ENCODE peak calls at places on chromosome 3, in eight cellular contexts. J, Y, G, U, D, A, I and M are unnamed samples.

GRCh38 chr3:155024006-155024638 is 56.0 kb upstream of the MME start:
- DNase-seq in I (no peak), A (no peak), J (no peak), U (no peak), D (no peak), G (no peak), Y (no peak), M (no peak)

GRCh38 chr3:25542571-25543039 is 114.5 kb downstream of the RARB start:
- DNase-seq in I (no peak), J (no peak), U (no peak), Y (no peak), A (no peak), G (no peak), D (no peak), M (no peak)

GRCh38 chr3:132669256-132669777 is 9.2 kb downstream of the UBA5 start:
- DNase-seq in D (no peak), U (no peak), J (no peak), A (no peak), Y (no peak), I (no peak), G (no peak), M (no peak)

GRCh38 chr3:99520511-99520910 is 117.9 kb upstream of the COL8A1 start:
- DNase-seq in Y (no peak), D (no peak), I (no peak), J (no peak), A (no peak), U (no peak), G (no peak), M (no peak)

GRCh38 chr3:145058483-145058882 is 1086.9 kb downstream of the DIPK2A start:
- DNase-seq in J (no peak), U (no peak), D (no peak), G (no peak), I (no peak), Y (no peak), A (no peak), M (no peak)

GRCh38 chr3:44353355-44353924 is 14.9 kb downstream of the TCAIM start:
- DNase-seq in U (no peak), G (no peak), I (no peak), J (no peak), Y (no peak), A (no peak), D (no peak), M (no peak)

GRCh38 chr3:72343078-72343477 is 505.2 kb downstream of the SHQ1 start:
- DNase-seq in G (no peak), U (no peak), I (no peak), J (no peak), A (no peak), Y (no peak), D (no peak), M (no peak)

GRCh38 chr3:62363275-62363674 is 10.1 kb downstream of the FEZF2 start:
- DNase-seq in Y (no peak), I (no peak), D (no peak), G (no peak), U (no peak), J (no peak), A (no peak), M (no peak)

GRCh38 chr3:172739462-172739861 is 11.1 kb upstream of the ECT2 start:
- DNase-seq in U (no peak), G (no peak), D (no peak), I (no peak), A (no peak), Y (no peak), J (no peak), M (no peak)

GRCh38 chr3:171616798-171617197 is 156.6 kb upstream of the TNIK start:
- DNase-seq in A (no peak), G (no peak), Y (no peak), J (no peak), D (no peak), I (no peak), U (no peak), M (no peak)
- H3K27ac ChIP-seq in A (no peak overlapping the region), G (no peak overlapping the region), Y (no peak overlapping the region), J (no peak overlapping the region), D (no peak overlapping the region), I (peak overlapping the region; percentile 42), U (no peak overlapping the region), M (no peak overlapping the region)

DNA sequence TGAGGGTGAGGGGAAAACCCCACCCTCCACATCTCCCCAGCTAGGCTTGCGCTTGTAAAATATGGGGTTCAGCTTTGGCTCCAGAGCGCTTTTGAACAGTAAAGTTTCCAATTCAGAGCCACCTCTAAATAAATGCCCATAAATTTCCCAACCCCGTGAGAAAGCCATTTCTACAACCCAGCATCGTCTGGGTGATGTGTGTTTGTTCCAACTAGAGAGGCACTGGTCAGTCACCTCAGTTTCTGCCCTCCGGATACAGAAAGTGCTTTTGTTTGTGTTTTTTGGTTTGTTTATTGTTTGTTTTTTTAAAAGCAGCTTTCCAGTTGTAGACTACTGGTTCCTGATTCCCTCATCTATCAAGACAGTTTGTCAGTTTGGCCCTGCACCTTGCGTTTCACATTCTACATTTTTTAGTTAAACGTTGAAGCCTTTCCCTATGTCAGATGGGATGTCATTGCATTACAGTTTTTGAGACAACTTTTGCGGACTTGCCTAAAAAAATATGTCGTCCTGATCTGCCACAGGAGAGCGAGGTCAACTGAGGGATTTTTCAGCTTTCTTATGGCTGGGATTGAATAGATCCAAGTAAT is 15.0 kb upstream of the SOX2 start:
- DNase-seq in A (no peak), J (no peak), I (no peak), G (no peak), U (no peak), Y (no peak), D (no peak), M (no peak)
- H3K27me3 ChIP-seq in A (peaks cover 71% of the 10 kb centered on the region), J (peaks cover 15% of the 10 kb centered on the region), I (no peaks in the 10 kb centered on the region), G (no peaks in the 10 kb centered on the region), U (no peaks in the 10 kb centered on the region), Y (peaks cover 81% of the 10 kb centered on the region), D (peaks cover 27% of the 10 kb centered on the region), M (peaks cover 74% of the 10 kb centered on the region)

DNA sequence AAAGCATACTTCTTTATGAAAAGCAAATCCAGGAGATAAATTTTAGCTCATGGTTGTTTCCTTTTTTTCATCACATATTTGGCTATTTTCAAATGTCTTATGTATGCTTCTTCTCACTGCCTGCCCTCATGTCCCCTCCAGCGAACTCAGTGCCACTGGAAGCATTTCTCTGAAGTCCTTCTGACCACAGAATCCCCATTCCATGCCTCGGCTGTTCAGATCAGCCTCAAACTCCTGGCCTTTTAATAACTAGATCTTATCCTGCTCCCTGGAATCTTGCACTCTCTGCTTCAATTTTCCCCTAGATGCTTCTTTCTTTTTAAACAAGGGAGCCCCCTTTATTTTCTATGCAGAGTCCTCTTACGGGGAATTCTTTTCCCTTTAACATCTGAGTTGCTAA is 10.1 kb downstream of the ETV5 start:
- DNase-seq in A (no peak), Y (no peak), J (no peak), I (no peak), G (no peak), U (no peak), D (no peak), M (no peak)
- H3K27ac ChIP-seq in A (no peak overlapping the region), Y (peak overlapping the region; percentile 46), J (peak overlapping the region; percentile 62), I (no peak overlapping the region), G (peak overlapping the region; percentile 59), U (no peak overlapping the region), D (no peak overlapping the region), M (no peak overlapping the region)

GRCh38 chr3:53545365-53546031 is 51.1 kb downstream of the CACNA1D start:
- DNase-seq in U (no peak), J (no peak), G (no peak), D (no peak), Y (no peak), A (no peak), I (peak; percentile 51), M (no peak)
- H3K27me3 ChIP-seq in U (no peaks in the 10 kb centered on the region), J (no peaks in the 10 kb centered on the region), G (no peaks in the 10 kb centered on the region), D (no peaks in the 10 kb centered on the region), Y (no peaks in the 10 kb centered on the region), A (no peaks in the 10 kb centered on the region), I (no peaks in the 10 kb centered on the region), M (peaks cover 7% of the 10 kb centered on the region)

GRCh38 chr3:9414822-9415221 is 17.4 kb downstream of the SETD5 start:
- DNase-seq in D (no peak), A (no peak), I (no peak), G (no peak), Y (no peak), U (no peak), J (no peak), M (no peak)

GRCh38 chr3:9415485-9416138 is 18.2 kb downstream of the SETD5 start:
- DNase-seq in J (no peak), A (no peak), D (no peak), Y (no peak), G (no peak), I (no peak), U (no peak), M (no peak)

GRCh38 chr3:9420850-9421549 is 23.6 kb downstream of the SETD5 start:
- DNase-seq in I (no peak), U (no peak), J (no peak), A (no peak), Y (no peak), G (no peak), D (no peak), M (no peak)

GRCh38 chr3:9412293-9412692 is 14.9 kb downstream of the SETD5 start:
- DNase-seq in D (no peak), U (no peak), G (no peak), J (no peak), I (no peak), A (no peak), Y (no peak), M (no peak)

GRCh38 chr3:9416139-9416780 is 18.8 kb downstream of the SETD5 start:
- DNase-seq in D (no peak), U (no peak), I (no peak), Y (no peak), A (no peak), J (no peak), G (no peak), M (no peak)
- H3K27ac ChIP-seq in D (no peak overlapping the region), U (no peak overlapping the region), I (no peak overlapping the region), Y (peak overlapping the region; percentile 55), A (no peak overlapping the region), J (no peak overlapping the region), G (no peak overlapping the region), M (no peak overlapping the region)

DNA sequence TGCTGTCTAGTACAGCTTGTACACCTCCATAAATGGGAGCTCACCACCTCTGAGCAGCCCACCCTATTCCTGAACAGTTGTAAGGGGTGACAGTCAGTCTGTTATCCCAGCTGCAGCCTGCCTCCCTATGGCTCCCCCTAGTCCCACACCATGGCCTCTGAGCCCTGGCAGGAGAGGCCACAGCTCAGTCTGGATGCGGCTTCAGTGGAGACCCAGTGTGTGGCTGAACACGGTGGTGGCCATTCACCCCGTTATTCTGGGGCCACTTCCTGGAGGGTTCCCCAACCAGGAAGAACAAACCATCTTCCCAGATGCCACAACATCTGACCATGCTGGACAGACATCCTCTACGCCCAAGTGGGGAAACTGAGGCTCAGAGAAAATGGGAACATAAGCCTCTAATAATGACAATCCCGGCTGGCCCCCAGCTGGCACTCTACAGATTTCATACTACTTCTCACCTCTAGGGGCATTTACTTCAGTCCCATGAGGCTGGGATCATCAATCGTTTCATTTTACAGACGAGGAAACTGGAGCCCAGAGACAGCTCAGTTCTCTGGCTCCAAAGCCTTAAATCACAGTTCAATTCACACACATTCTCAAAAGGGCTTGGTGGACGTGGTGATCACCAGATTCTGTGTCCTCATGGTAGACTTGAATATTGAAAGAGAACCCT is 9.3 kb upstream of the GRIP2 start:
- DNase-seq in D (no peak), A (no peak), I (no peak), G (peak; percentile 15), U (no peak), J (no peak), Y (no peak), M (no peak)
- H3K27me3 ChIP-seq in D (no peaks in the 10 kb centered on the region), A (peaks cover 10% of the 10 kb centered on the region), I (no peaks in the 10 kb centered on the region), G (no peaks in the 10 kb centered on the region), U (no peaks in the 10 kb centered on the region), J (no peaks in the 10 kb centered on the region), Y (no peaks in the 10 kb centered on the region), M (peaks cover 12% of the 10 kb centered on the region)